ENCODE peak calls at places on chromosomes 7 and 10, in four cellular contexts. Y is GM12878, E is K562, K is HepG2. Q is an unnamed sample.

GRCh38 chr7:28296571-28297483 is 115.5 kb upstream of the CREB5 start:
- DNase-seq in E (peak; percentile 12), K (no peak), Y (no peak), Q (peak; percentile 66)

GRCh38 chr10:12972146-12972545 is 29.4 kb downstream of the CCDC3 start:
- DNase-seq in Y (no peak), K (no peak), E (no peak), Q (no peak)

GRCh38 chr10:99304027-99304856 is 24.9 kb upstream of the CNNM1 start:
- DNase-seq in Y (no peak), K (peak; percentile 97), E (no peak), Q (no peak)

GRCh38 chr10:128493811-128494210 is 367.6 kb upstream of the MKI67 start:
- DNase-seq in K (no peak), E (no peak), Y (no peak), Q (no peak)

GRCh38 chr7:133668296-133669060 is 415.6 kb downstream of the EXOC4 start:
- DNase-seq in E (no peak), Y (no peak), K (no peak), Q (no peak)

GRCh38 chr10:34333513-34333912 is 481.6 kb downstream of the PARD3 start:
- DNase-seq in K (no peak), Y (no peak), E (no peak), Q (peak; percentile 22)

GRCh38 chr7:727104-727805 is at the start of gene PRKAR1B:
- DNase-seq in Y (no peak), K (no peak), E (peak; percentile 90), Q (peak; percentile 42)

GRCh38 chr10:69730251-69731156 is 71.2 kb upstream of the COL13A1 start:
- DNase-seq in K (no peak), Y (no peak), E (no peak), Q (no peak)

GRCh38 chr7:25906003-25906402 is 246.0 kb upstream of the NFE2L3 start:
- DNase-seq in K (no peak), E (no peak), Y (peak; percentile 11), Q (no peak)

GRCh38 chr10:71719042-71719441 is 536 bp downstream of the C10orf105 start:
- DNase-seq in E (no peak), Y (no peak), K (no peak), Q (no peak)

GRCh38 chr10:71717756-71718065 is 1.9 kb downstream of the C10orf105 start:
- DNase-seq in K (no peak), E (no peak), Y (no peak), Q (no peak)

GRCh38 chr10:71717056-71717755 is 2.4 kb downstream of the C10orf105 start:
- DNase-seq in Y (no peak), E (no peak), K (no peak), Q (no peak)

GRCh38 chr10:71719464-71720303 is at the start of gene C10orf105:
- DNase-seq in E (no peak), K (no peak), Y (no peak), Q (no peak)

GRCh38 chr10:71718165-71718678 is 1.4 kb downstream of the C10orf105 start:
- DNase-seq in K (no peak), E (no peak), Y (no peak), Q (no peak)
- TF ChIP-seq JUNB in K (no peak), E (no peak), Y (no peak), Q (no peak)

GRCh38 chr7:115613836-115614235 is 416.7 kb downstream of the TFEC start:
- DNase-seq in E (no peak), K (no peak), Y (no peak), Q (no peak)

DNA sequence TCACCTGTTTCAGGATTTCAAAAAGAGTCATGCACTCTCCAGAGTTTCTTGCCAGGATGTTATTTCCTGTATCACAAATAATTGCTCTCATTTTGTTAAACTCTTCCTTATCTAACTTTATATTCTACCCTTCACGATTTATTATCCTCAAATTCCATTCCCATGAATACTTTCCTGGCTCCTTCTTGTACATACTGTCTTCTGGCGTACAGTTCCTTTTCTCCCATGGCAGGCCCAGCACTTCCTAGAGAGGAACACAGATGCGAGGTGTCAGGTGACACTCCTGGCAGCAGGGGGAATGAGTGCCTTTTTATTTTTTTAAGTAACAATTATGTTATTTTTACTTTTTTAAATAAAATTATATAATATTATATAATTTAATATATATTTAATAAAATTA is 411.9 kb downstream of the TFEC start:
- DNase-seq in E (no peak), Y (no peak), K (no peak), Q (no peak)
- TF ChIP-seq SMC3 in E (no peak), Y (no peak), K (no peak), Q (no peak)

GRCh38 chr10:78529262-78529661 is 495.6 kb downstream of the RPS24 start:
- DNase-seq in Y (no peak), E (no peak), K (no peak), Q (no peak)
- TF ChIP-seq HDAC2 in Y (no peak), E (no peak), K (no peak), Q (no peak)

GRCh38 chr10:94680544-94680943 is 3.0 kb upstream of the CYP2C18 start:
- DNase-seq in Y (no peak), K (peak; percentile 87), E (no peak), Q (peak; percentile 21)
- TF ChIP-seq JUNB in Y (no peak), K (no peak), E (no peak), Q (peak; percentile 83)

GRCh38 chr7:101817031-101817929 is at the start of gene CUX1:
- DNase-seq in K (peak; percentile 30), Y (no peak), E (no peak), Q (peak; percentile 60)
- TF ChIP-seq SMC3 in K (no peak), Y (no peak), E (peak; percentile 19), Q (no peak)